ENCODE peak calls at places on chromosomes 13 and 19, in seven cellular contexts. N, G, E, C, A, F and T are unnamed samples.

GRCh38 chr13:73880365-73880764 is 253.8 kb downstream of the KLF12 start:
- DNase-seq in N (no peak), G (no peak), E (no peak), C (no peak), A (no peak), F (no peak), T (no peak)

GRCh38 chr13:90485441-90485840 is 862.0 kb upstream of the MIR17HG start:
- DNase-seq in N (no peak), G (no peak), E (no peak), C (no peak), A (no peak), F (peak), T (no peak)

GRCh38 chr19:22620912-22621311 is 13.2 kb upstream of the ZNF492 start:
- DNase-seq in N (no peak), G (no peak), E (no peak), C (no peak), A (no peak), F (no peak), T (no peak)

GRCh38 chr13:25811506-25811905 is 240.3 kb downstream of the SHISA2 start:
- DNase-seq in N (no peak), G (no peak), E (no peak), C (no peak), A (no peak), F (no peak), T (no peak)

GRCh38 chr13:75481176-75482069 is 546 bp downstream of the TBC1D4 start:
- DNase-seq in N (peak), G (no peak), E (no peak), C (no peak), A (peak), F (no peak), T (peak)

GRCh38 chr13:24863748-24864540 is 100.0 kb downstream of the RNF17 start:
- DNase-seq in N (no peak), G (no peak), E (no peak), C (no peak), A (no peak), F (no peak), T (no peak)

GRCh38 chr13:93118081-93118615 is 108.5 kb upstream of the GPC6 start:
- DNase-seq in N (no peak), G (no peak), E (no peak), C (no peak), A (no peak), F (no peak), T (no peak)

GRCh38 chr13:111555906-111556305 is 235.5 kb downstream of the TEX29 start:
- DNase-seq in N (no peak), G (no peak), E (no peak), C (no peak), A (no peak), F (no peak), T (no peak)

GRCh38 chr19:50214699-50215543 is 11.5 kb downstream of the MYH14 start:
- DNase-seq in N (no peak), G (no peak), E (no peak), C (no peak), A (no peak), F (no peak), T (no peak)

GRCh38 chr13:30002577-30002976 is 152.2 kb upstream of the UBL3 start:
- DNase-seq in N (no peak), G (peak), E (no peak), C (no peak), A (peak), F (peak), T (no peak)

GRCh38 chr19:35254341-35255297 is 5.8 kb downstream of the LSR start:
- DNase-seq in N (no peak), G (no peak), E (no peak), C (no peak), A (no peak), F (no peak), T (no peak)

GRCh38 chr19:23764781-23765180 is 6.1 kb upstream of the ZNF681 start:
- DNase-seq in N (no peak), G (no peak), E (no peak), C (no peak), A (no peak), F (no peak), T (no peak)

GRCh38 chr19:7658219-7658686 is 10.6 kb upstream of the RETN start:
- DNase-seq in N (no peak), G (peak), E (no peak), C (no peak), A (no peak), F (no peak), T (no peak)

GRCh38 chr19:17405250-17406038 is at the start of gene BST2:
- DNase-seq in N (no peak), G (peak), E (no peak), C (no peak), A (peak), F (no peak), T (peak)

GRCh38 chr13:85631801-85632200 is 167.4 kb downstream of the SLITRK6 start:
- DNase-seq in N (no peak), G (no peak), E (no peak), C (no peak), A (no peak), F (peak), T (no peak)